ENCODE peak calls at places on chromosomes 12 and 14, in nine cellular contexts. G is activated T-helper 1 cell treated with anti-CD3 and anti-CD28 coated beads, Interleukin-12 subunit alpha, Interleukin-12 subunit beta, Interleukin-2, Interleukin-4 antibody, amounts not matched to agents 30 ng/mL and 10 ng/mL and 1 ng/mL, durations not matched to agents 14 hours and 24 hours and 36 hours; D is gastrocnemius medialis; B is left colon; Z is ACHN; W is stimulated activated CD4-positive, alpha-beta T cell treated with anti-CD3 and anti-CD28 coated beads, Interleukin-1b, Interleukin-23, amount 100 ng/mL, for 24 hours; R is sciatic nerve; P is NCI-H748 treated with DMSO at 0.1 percent for 48 hours; X is HT1080. E is an unnamed sample.

GRCh38 chr14:24176599-24176998 is 4.7 kb downstream of the REC8 start:
- DNase-seq in D (no peak), W (no peak), B (no peak), G (no peak), X (no peak), Z (no peak), P (no peak), R (no peak), E (no peak)

GRCh38 chr12:62895351-62895750 is 39.6 kb downstream of the PPM1H start:
- DNase-seq in D (no peak), R (no peak), G (no peak), P (no peak), B (no peak), X (no peak), Z (no peak), W (no peak), E (no peak)

GRCh38 chr14:69405762-69406161 is 7.3 kb downstream of the SLC39A9 start:
- DNase-seq in W (no peak), R (no peak), Z (no peak), D (no peak), P (no peak), B (no peak), G (no peak), X (no peak), E (no peak)

GRCh38 chr14:97028382-97028781 is 231.2 kb downstream of the VRK1 start:
- DNase-seq in X (no peak), D (no peak), P (no peak), W (no peak), B (no peak), R (no peak), G (no peak), Z (no peak), E (no peak)

GRCh38 chr12:50151047-50151687 is 16.0 kb downstream of the CERS5 start:
- DNase-seq in X (no peak), G (no peak), B (no peak), R (no peak), W (no peak), D (no peak), P (no peak), Z (no peak), E (no peak)

GRCh38 chr12:48002773-48003218 is 1.5 kb downstream of the COL2A1 start:
- DNase-seq in R (no peak), G (no peak), D (no peak), Z (peak), P (peak), B (peak), W (no peak), X (no peak), E (no peak)

GRCh38 chr12:69510176-69510827 is 40.1 kb downstream of the FRS2 start:
- DNase-seq in G (no peak), D (no peak), P (no peak), X (no peak), R (no peak), B (no peak), W (no peak), Z (no peak), E (no peak)

GRCh38 chr14:89616425-89617141 is 199.6 kb upstream of the FOXN3 start:
- DNase-seq in Z (no peak), B (no peak), D (no peak), G (peak), W (no peak), R (no peak), P (no peak), X (no peak), E (peak)

GRCh38 chr12:9039397-9039977 is 50.1 kb downstream of the KLRG1 start:
- DNase-seq in Z (peak), D (no peak), W (no peak), R (no peak), G (no peak), P (peak), B (no peak), X (peak), E (no peak)

GRCh38 chr12:79452906-79453305 is 237.9 kb downstream of the PAWR start:
- DNase-seq in P (no peak), G (no peak), R (no peak), W (no peak), B (no peak), Z (no peak), D (no peak), X (no peak), E (no peak)

GRCh38 chr14:39454906-39455539 is 22.8 kb upstream of the FBXO33 start:
- DNase-seq in X (no peak), P (no peak), B (no peak), W (no peak), D (no peak), G (no peak), R (no peak), Z (no peak), E (no peak)

GRCh38 chr12:79682593-79682992 is 8.2 kb downstream of the PAWR start:
- DNase-seq in Z (no peak), R (no peak), G (no peak), B (no peak), P (no peak), X (no peak), D (no peak), W (no peak), E (no peak)

GRCh38 chr12:51000245-51000644 is 25.9 kb downstream of the SLC11A2 start:
- DNase-seq in R (no peak), G (no peak), X (peak), B (no peak), D (no peak), Z (peak), P (no peak), W (no peak), E (no peak)

GRCh38 chr12:114777052-114777451 is 93.1 kb upstream of the TBX3 start:
- DNase-seq in X (peak), B (no peak), D (no peak), G (no peak), W (no peak), P (no peak), Z (no peak), R (no peak), E (no peak)